ENCODE peak calls at places on chromosomes 1 and 21, in seven cellular contexts. One of them, this sample, is unnamed.

GRCh38 chr1:192998536-192998935 is 60.6 kb downstream of the UCHL5 start:
- DNase-seq in K562: no peak
- DNase-seq in HCT116: no peak
- DNase-seq in H1: no peak
- DNase-seq in GM12878: no peak
- DNase-seq in HepG2: no peak
- DNase-seq in SK-N-SH: no peak
- DNase-seq in this sample: no peak

GRCh38 chr1:212214377-212214776 is 70.8 kb upstream of the PPP2R5A start:
- DNase-seq in K562: no peak
- DNase-seq in HCT116: no peak
- DNase-seq in H1: no peak
- DNase-seq in GM12878: no peak
- DNase-seq in HepG2: no peak
- DNase-seq in SK-N-SH: no peak
- DNase-seq in this sample: no peak

GRCh38 chr1:169103443-169103842 is 3.0 kb upstream of the ATP1B1 start:
- DNase-seq in K562: no peak
- DNase-seq in HCT116: no peak
- DNase-seq in H1: no peak
- DNase-seq in GM12878: no peak
- DNase-seq in HepG2: no peak
- DNase-seq in SK-N-SH: no peak
- DNase-seq in this sample: no peak

GRCh38 chr1:21909787-21910503 is 27.2 kb downstream of the HSPG2 start:
- DNase-seq in K562: no peak
- DNase-seq in HCT116: no peak
- DNase-seq in H1: no peak
- DNase-seq in GM12878: peak; percentile 33
- DNase-seq in HepG2: no peak
- DNase-seq in SK-N-SH: no peak
- DNase-seq in this sample: peak; percentile 58

GRCh38 chr1:116506132-116507004 is 64.5 kb downstream of the CD58 start:
- DNase-seq in K562: no peak
- DNase-seq in HCT116: no peak
- DNase-seq in H1: no peak
- DNase-seq in GM12878: no peak
- DNase-seq in HepG2: no peak
- DNase-seq in SK-N-SH: no peak
- DNase-seq in this sample: no peak

GRCh38 chr1:224769987-224770693 is 154.0 kb downstream of the CNIH3 start:
- DNase-seq in K562: no peak
- DNase-seq in HCT116: no peak
- DNase-seq in H1: no peak
- DNase-seq in GM12878: no peak
- DNase-seq in HepG2: peak; percentile 9
- DNase-seq in SK-N-SH: no peak
- DNase-seq in this sample: no peak

GRCh38 chr1:242030071-242030470 is 31.2 kb upstream of the MAP1LC3C start:
- DNase-seq in K562: no peak
- DNase-seq in HCT116: no peak
- DNase-seq in H1: peak; percentile 23
- DNase-seq in GM12878: no peak
- DNase-seq in HepG2: no peak
- DNase-seq in SK-N-SH: no peak
- DNase-seq in this sample: no peak

GRCh38 chr1:4970532-4970931 is 316.1 kb downstream of the AJAP1 start:
- DNase-seq in K562: no peak
- DNase-seq in HCT116: no peak
- DNase-seq in H1: no peak
- DNase-seq in GM12878: no peak
- DNase-seq in HepG2: no peak
- DNase-seq in SK-N-SH: no peak
- DNase-seq in this sample: no peak

GRCh38 chr21:34989337-34990151 is 59.6 kb downstream of the RUNX1 start:
- DNase-seq in K562: no peak
- DNase-seq in HCT116: no peak
- DNase-seq in H1: no peak
- DNase-seq in GM12878: no peak
- DNase-seq in HepG2: no peak
- DNase-seq in SK-N-SH: no peak
- DNase-seq in this sample: no peak

GRCh38 chr1:15950763-15951295 is 25.1 kb downstream of the ZBTB17 start:
- DNase-seq in K562: peak; percentile 61
- DNase-seq in HCT116: no peak
- DNase-seq in H1: no peak
- DNase-seq in GM12878: no peak
- DNase-seq in HepG2: no peak
- DNase-seq in SK-N-SH: no peak
- DNase-seq in this sample: no peak

GRCh38 chr1:21192284-21192683 is 15.6 kb upstream of the EIF4G3 start:
- DNase-seq in K562: no peak
- DNase-seq in HCT116: no peak
- DNase-seq in H1: no peak
- DNase-seq in GM12878: no peak
- DNase-seq in HepG2: no peak
- DNase-seq in SK-N-SH: no peak
- DNase-seq in this sample: no peak

GRCh38 chr21:30831194-30831765 is 1.7 kb upstream of the KRTAP7-1 start:
- DNase-seq in K562: peak; percentile 53
- DNase-seq in HCT116: peak; percentile 3
- DNase-seq in H1: peak; percentile 77
- DNase-seq in GM12878: no peak
- DNase-seq in HepG2: peak; percentile 2
- DNase-seq in SK-N-SH: peak; percentile 21
- DNase-seq in this sample: peak; percentile 46

GRCh38 chr1:46401964-46402626 is 8.0 kb downstream of the FAAH start:
- DNase-seq in K562: peak; percentile 82
- DNase-seq in HCT116: peak; percentile 43
- DNase-seq in H1: peak; percentile 85
- DNase-seq in GM12878: no peak
- DNase-seq in HepG2: peak; percentile 40
- DNase-seq in SK-N-SH: no peak
- DNase-seq in this sample: no peak

GRCh38 chr1:26119892-26120608 is 8.4 kb downstream of the PDIK1L start:
- DNase-seq in K562: no peak
- DNase-seq in HCT116: no peak
- DNase-seq in H1: no peak
- DNase-seq in GM12878: no peak
- DNase-seq in HepG2: no peak
- DNase-seq in SK-N-SH: no peak
- DNase-seq in this sample: no peak

GRCh38 chr1:201309420-201309819 is 26.1 kb downstream of the PKP1 start:
- DNase-seq in K562: peak; percentile 85
- DNase-seq in HCT116: peak; percentile 39
- DNase-seq in H1: peak; percentile 69
- DNase-seq in GM12878: no peak
- DNase-seq in HepG2: peak; percentile 80
- DNase-seq in SK-N-SH: peak; percentile 90
- DNase-seq in this sample: peak; percentile 40

GRCh38 chr1:12572506-12572905 is 45.5 kb downstream of the DHRS3 start:
- DNase-seq in K562: no peak
- DNase-seq in HCT116: no peak
- DNase-seq in H1: no peak
- DNase-seq in GM12878: no peak
- DNase-seq in HepG2: no peak
- DNase-seq in SK-N-SH: no peak
- DNase-seq in this sample: no peak

GRCh38 chr1:202007703-202008489 is 2.5 kb upstream of the ELF3 start:
- DNase-seq in K562: peak; percentile 80
- DNase-seq in HCT116: peak; percentile 75
- DNase-seq in H1: peak; percentile 82
- DNase-seq in GM12878: no peak
- DNase-seq in HepG2: no peak
- DNase-seq in SK-N-SH: no peak
- DNase-seq in this sample: no peak

GRCh38 chr1:20729990-20730689 is 2.4 kb downstream of the SH2D5 start:
- DNase-seq in K562: no peak
- DNase-seq in HCT116: no peak
- DNase-seq in H1: peak; percentile 54
- DNase-seq in GM12878: no peak
- DNase-seq in HepG2: no peak
- DNase-seq in SK-N-SH: peak; percentile 29
- DNase-seq in this sample: no peak

GRCh38 chr1:230356190-230356589 is 69.9 kb downstream of the PGBD5 start:
- DNase-seq in K562: no peak
- DNase-seq in HCT116: no peak
- DNase-seq in H1: no peak
- DNase-seq in GM12878: no peak
- DNase-seq in HepG2: no peak
- DNase-seq in SK-N-SH: no peak
- DNase-seq in this sample: no peak

GRCh38 chr1:26833432-26834405 is 7.2 kb downstream of the ZDHHC18 start:
- DNase-seq in K562: no peak
- DNase-seq in HCT116: no peak
- DNase-seq in H1: no peak
- DNase-seq in GM12878: peak; percentile 88
- DNase-seq in HepG2: no peak
- DNase-seq in SK-N-SH: no peak
- DNase-seq in this sample: no peak

GRCh38 chr1:30491831-30492230 is 231.6 kb downstream of the MATN1 start:
- DNase-seq in K562: no peak
- DNase-seq in HCT116: no peak
- DNase-seq in H1: no peak
- DNase-seq in GM12878: no peak
- DNase-seq in HepG2: no peak
- DNase-seq in SK-N-SH: no peak
- DNase-seq in this sample: no peak

GRCh38 chr1:12654657-12655056 is 10.8 kb downstream of the AADACL4 start:
- DNase-seq in K562: no peak
- DNase-seq in HCT116: no peak
- DNase-seq in H1: no peak
- DNase-seq in GM12878: no peak
- DNase-seq in HepG2: peak; percentile 65
- DNase-seq in SK-N-SH: no peak
- DNase-seq in this sample: no peak

GRCh38 chr1:203325004-203325417 is 19.7 kb downstream of the BTG2 start:
- DNase-seq in K562: no peak
- DNase-seq in HCT116: no peak
- DNase-seq in H1: peak; percentile 48
- DNase-seq in GM12878: peak; percentile 94
- DNase-seq in HepG2: no peak
- DNase-seq in SK-N-SH: no peak
- DNase-seq in this sample: no peak

GRCh38 chr1:59434336-59434735 is 137.4 kb downstream of the FGGY start:
- DNase-seq in K562: no peak
- DNase-seq in HCT116: no peak
- DNase-seq in H1: no peak
- DNase-seq in GM12878: no peak
- DNase-seq in HepG2: no peak
- DNase-seq in SK-N-SH: no peak
- DNase-seq in this sample: no peak

DNA sequence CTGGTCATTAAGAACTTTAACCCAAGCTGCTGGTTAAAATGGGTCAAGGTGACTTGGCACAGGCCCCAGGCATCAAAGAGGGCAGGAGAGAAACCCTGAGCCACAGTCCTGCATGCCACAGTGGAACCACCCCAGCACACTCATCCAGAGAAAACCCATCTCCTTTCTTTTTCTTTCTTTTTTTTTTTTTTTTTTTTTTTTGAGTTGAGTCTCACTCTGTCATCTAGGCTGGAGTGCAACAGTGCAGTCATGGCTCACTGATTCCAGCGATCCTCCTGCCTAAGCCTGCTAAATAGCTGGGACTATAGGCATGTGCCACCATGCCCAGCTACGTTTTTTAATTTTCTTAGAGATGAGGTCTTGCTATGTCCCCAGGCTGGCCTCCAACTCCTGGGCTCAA is 109.2 kb upstream of the RAB4A start:
- DNase-seq in K562: no peak
- DNase-seq in HCT116: no peak
- DNase-seq in H1: no peak
- DNase-seq in GM12878: no peak
- DNase-seq in HepG2: no peak
- DNase-seq in SK-N-SH: no peak
- DNase-seq in this sample: no peak
- TF ChIP-seq YY1 in K562: no peak
- TF ChIP-seq YY1 in HCT116: no peak
- TF ChIP-seq YY1 in H1: no peak
- TF ChIP-seq YY1 in GM12878: no peak
- TF ChIP-seq YY1 in HepG2: no peak
- TF ChIP-seq YY1 in SK-N-SH: no peak
- TF ChIP-seq YY1 in this sample: no peak

DNA sequence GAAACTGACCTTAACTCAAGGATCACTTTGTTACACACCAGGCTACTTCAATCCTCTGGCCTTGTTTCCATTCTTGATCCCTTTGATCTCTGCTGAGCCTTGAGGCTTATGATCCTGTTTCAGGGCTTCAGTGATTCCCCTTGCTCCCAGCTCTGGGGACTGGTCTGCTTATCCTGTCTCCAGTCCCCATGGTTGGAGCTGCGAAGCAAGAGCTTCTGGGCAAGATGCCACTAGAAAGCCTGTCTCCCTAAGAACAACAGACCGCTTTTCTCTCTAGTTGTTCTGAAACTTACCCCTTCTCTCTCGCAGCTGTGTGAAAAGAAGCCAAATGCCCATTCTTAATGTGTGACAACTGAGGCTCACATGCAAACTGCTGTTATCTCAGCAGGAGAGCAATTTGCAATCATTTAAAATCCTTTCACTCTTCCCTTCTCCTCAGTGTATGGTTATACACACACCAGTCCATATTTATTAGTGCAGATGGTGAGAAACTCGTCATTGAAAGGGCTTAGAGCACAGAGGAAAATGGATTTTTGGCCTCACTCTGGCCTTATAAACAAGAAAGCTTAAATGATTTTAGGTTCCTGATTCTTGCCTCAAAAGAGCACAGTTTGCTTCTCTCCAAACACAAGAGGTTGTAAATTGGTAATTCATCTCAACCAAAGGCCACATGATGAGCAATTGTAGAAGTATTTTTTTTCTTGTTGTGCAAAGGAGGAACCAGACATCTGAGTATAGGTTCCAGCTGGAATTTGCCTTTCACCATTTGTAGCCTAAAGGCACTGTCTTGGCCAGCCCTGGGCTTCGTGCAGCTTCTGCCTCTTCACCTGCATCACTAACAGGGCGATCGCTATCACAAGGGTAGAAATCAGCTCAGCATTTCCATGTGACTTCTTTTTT is 179.3 kb upstream of the LMO4 start:
- DNase-seq in K562: no peak
- DNase-seq in HCT116: no peak
- DNase-seq in H1: no peak
- DNase-seq in GM12878: no peak
- DNase-seq in HepG2: no peak
- DNase-seq in SK-N-SH: peak; percentile 33
- DNase-seq in this sample: peak; percentile 56
- H3K4me1 ChIP-seq in K562: peaks cover 7% of the 10 kb centered on the region
- H3K4me1 ChIP-seq in HCT116: no peaks in the 10 kb centered on the region
- H3K4me1 ChIP-seq in H1: peaks cover 6% of the 10 kb centered on the region
- H3K4me1 ChIP-seq in GM12878: peaks cover 17% of the 10 kb centered on the region
- H3K4me1 ChIP-seq in HepG2: no peaks in the 10 kb centered on the region
- H3K4me1 ChIP-seq in SK-N-SH: peaks cover 10% of the 10 kb centered on the region
- H3K4me1 ChIP-seq in this sample: no peaks in the 10 kb centered on the region

GRCh38 chr1:240091614-240092300 is at the start of gene FMN2:
- DNase-seq in K562: no peak
- DNase-seq in HCT116: no peak
- DNase-seq in H1: peak; percentile 67
- DNase-seq in GM12878: no peak
- DNase-seq in HepG2: peak; percentile 0
- DNase-seq in SK-N-SH: peak; percentile 94
- DNase-seq in this sample: no peak
- TF ChIP-seq YY1 in K562: no peak
- TF ChIP-seq YY1 in HCT116: no peak
- TF ChIP-seq YY1 in H1: peak; percentile 22
- TF ChIP-seq YY1 in GM12878: no peak
- TF ChIP-seq YY1 in HepG2: no peak
- TF ChIP-seq YY1 in SK-N-SH: no peak
- TF ChIP-seq YY1 in this sample: no peak

GRCh38 chr1:216542263-216542662 is 119.0 kb upstream of the USH2A start:
- DNase-seq in K562: no peak
- DNase-seq in HCT116: no peak
- DNase-seq in H1: no peak
- DNase-seq in GM12878: no peak
- DNase-seq in HepG2: no peak
- DNase-seq in SK-N-SH: no peak
- DNase-seq in this sample: no peak
- H3K4me1 ChIP-seq in K562: no peaks in the 10 kb centered on the region
- H3K4me1 ChIP-seq in HCT116: no peaks in the 10 kb centered on the region
- H3K4me1 ChIP-seq in H1: no peaks in the 10 kb centered on the region
- H3K4me1 ChIP-seq in GM12878: no peaks in the 10 kb centered on the region
- H3K4me1 ChIP-seq in HepG2: no peaks in the 10 kb centered on the region
- H3K4me1 ChIP-seq in SK-N-SH: peaks cover 17% of the 10 kb centered on the region
- H3K4me1 ChIP-seq in this sample: no peaks in the 10 kb centered on the region